ENCODE peak calls at places on chromosome 22, in seven cellular contexts. Z, C, D, N, E, U and P are unnamed samples.
A peak's percentile ranks its signal among the peaks of the same experiment; 100 is the strongest.

GRCh38 chr22:40721266-40721665 is 42.0 kb downstream of the MCHR1 start:
- DNase-seq in C (no peak), Z (no peak), E (no peak), U (no peak), N (no peak), D (peak; percentile 7), P (no peak)

GRCh38 chr22:49866134-49866533 is 12.5 kb downstream of the ZBED4 start:
- DNase-seq in Z (no peak), U (no peak), C (no peak), D (no peak), E (no peak), N (no peak), P (no peak)

GRCh38 chr22:20582171-20582511 is 74.7 kb downstream of the MED15 start:
- DNase-seq in Z (no peak), E (no peak), C (no peak), U (no peak), D (no peak), N (no peak), P (no peak)

GRCh38 chr22:26689553-26690301 is 32.3 kb downstream of the MIAT start:
- DNase-seq in N (no peak), U (no peak), Z (no peak), D (no peak), C (no peak), E (no peak), P (no peak)

GRCh38 chr22:41177040-41177625 is 28.0 kb upstream of the L3MBTL2 start:
- DNase-seq in N (no peak), E (no peak), D (no peak), Z (no peak), C (no peak), U (no peak), P (no peak)

GRCh38 chr22:33882991-33883390 is 37.3 kb downstream of the LARGE1 start:
- DNase-seq in C (no peak), Z (no peak), N (no peak), D (no peak), U (no peak), E (no peak), P (no peak)

GRCh38 chr22:37157516-37158289 is 8.0 kb upstream of the IL2RB start:
- DNase-seq in Z (no peak), E (no peak), C (no peak), N (no peak), D (no peak), U (no peak), P (no peak)

GRCh38 chr22:24926849-24927579 is 19.5 kb downstream of the LHFPL7 start:
- DNase-seq in E (no peak), C (no peak), D (no peak), Z (no peak), N (no peak), U (no peak), P (no peak)

GRCh38 chr22:26479792-26480610 is 3.6 kb downstream of the HPS4 start:
- DNase-seq in E (no peak), U (no peak), D (no peak), Z (no peak), N (peak; percentile 30), C (no peak), P (no peak)

GRCh38 chr22:48483764-48484528 is 1343.7 kb downstream of the BRD1 start:
- DNase-seq in U (no peak), N (no peak), E (no peak), Z (no peak), C (no peak), D (no peak), P (no peak)

GRCh38 chr22:33919591-33920501 is at the start of gene LARGE1:
- DNase-seq in D (no peak), C (peak; percentile 31), E (peak; percentile 67), U (no peak), Z (peak; percentile 81), N (peak; percentile 47), P (peak; percentile 56)

GRCh38 chr22:43155789-43156188 is 4.4 kb downstream of the TSPO start:
- DNase-seq in U (no peak), D (no peak), E (no peak), N (no peak), C (no peak), Z (peak; percentile 22), P (no peak)

GRCh38 chr22:21975273-21975672 is 7.3 kb downstream of the TOP3B start:
- DNase-seq in U (no peak), E (no peak), D (no peak), N (no peak), Z (no peak), C (no peak), P (no peak)

GRCh38 chr22:26766510-26767350 is 109.3 kb downstream of the MIAT start:
- DNase-seq in C (no peak), E (no peak), N (no peak), U (no peak), D (no peak), Z (no peak), P (no peak)

GRCh38 chr22:43789452-43789851 is 22.7 kb downstream of the EFCAB6 start:
- DNase-seq in E (peak; percentile 29), D (peak; percentile 82), N (no peak), C (peak; percentile 55), Z (peak; percentile 96), U (no peak), P (peak; percentile 50)

GRCh38 chr22:21937041-21937820 is 15.4 kb downstream of the PPM1F start:
- DNase-seq in E (peak; percentile 32), D (no peak), C (no peak), U (no peak), Z (peak; percentile 32), N (peak; percentile 40), P (no peak)

DNA sequence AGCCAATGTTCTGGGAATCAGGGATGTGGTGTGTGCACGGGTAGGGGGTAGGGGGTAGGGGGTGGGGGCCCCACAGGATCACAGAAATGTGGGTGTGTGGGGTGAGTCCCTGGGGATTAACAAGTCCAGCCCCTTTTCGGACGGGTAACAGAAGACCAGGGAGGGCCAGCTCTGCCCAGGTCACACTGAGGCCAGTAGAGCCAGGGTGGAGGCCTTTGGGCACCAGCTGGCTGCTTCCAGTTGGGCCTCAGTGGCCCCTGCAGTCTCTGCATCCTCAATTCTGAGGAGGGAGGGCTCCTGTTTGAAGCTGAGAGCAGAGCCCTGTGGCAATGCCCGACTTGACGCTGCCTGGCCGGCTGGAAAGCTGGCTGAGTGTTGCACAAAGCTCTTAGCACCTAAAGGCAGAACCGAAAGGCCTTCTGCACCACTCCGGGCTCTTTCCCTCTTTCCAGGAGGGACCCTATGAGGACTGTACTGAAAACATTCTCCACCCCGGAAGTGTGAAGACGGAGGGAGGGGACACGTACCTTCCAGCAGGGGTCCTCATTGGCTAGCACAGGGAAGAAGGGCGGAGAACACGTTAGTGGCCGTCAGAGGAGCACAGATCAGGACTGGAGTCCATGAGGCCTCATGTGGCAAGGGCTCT is 120.4 kb downstream of the PHF21B start:
- DNase-seq in N (no peak), E (no peak), Z (no peak), C (no peak), U (no peak), D (no peak), P (no peak)
- H3K4me3 ChIP-seq in N (no peak overlapping the region), E (no peak overlapping the region), Z (no peak overlapping the region), C (no peak overlapping the region), U (no peak overlapping the region), D (no peak overlapping the region), P (no peak overlapping the region)

GRCh38 chr22:23564276-23564675 is 15.8 kb downstream of the IGLL1 start:
- DNase-seq in C (no peak), D (no peak), E (no peak), N (no peak), Z (no peak), U (no peak), P (no peak)

GRCh38 chr22:23563111-23563510 is 17.0 kb downstream of the IGLL1 start:
- DNase-seq in N (no peak), U (no peak), D (no peak), E (no peak), Z (no peak), C (no peak), P (no peak)

GRCh38 chr22:23566716-23567475 is 13.2 kb downstream of the IGLL1 start:
- DNase-seq in D (no peak), U (no peak), Z (no peak), C (no peak), N (no peak), E (no peak), P (no peak)

GRCh38 chr22:23565288-23565941 is 14.7 kb downstream of the IGLL1 start:
- DNase-seq in N (peak; percentile 28), U (no peak), D (no peak), E (peak; percentile 27), C (no peak), Z (peak; percentile 9), P (no peak)

DNA sequence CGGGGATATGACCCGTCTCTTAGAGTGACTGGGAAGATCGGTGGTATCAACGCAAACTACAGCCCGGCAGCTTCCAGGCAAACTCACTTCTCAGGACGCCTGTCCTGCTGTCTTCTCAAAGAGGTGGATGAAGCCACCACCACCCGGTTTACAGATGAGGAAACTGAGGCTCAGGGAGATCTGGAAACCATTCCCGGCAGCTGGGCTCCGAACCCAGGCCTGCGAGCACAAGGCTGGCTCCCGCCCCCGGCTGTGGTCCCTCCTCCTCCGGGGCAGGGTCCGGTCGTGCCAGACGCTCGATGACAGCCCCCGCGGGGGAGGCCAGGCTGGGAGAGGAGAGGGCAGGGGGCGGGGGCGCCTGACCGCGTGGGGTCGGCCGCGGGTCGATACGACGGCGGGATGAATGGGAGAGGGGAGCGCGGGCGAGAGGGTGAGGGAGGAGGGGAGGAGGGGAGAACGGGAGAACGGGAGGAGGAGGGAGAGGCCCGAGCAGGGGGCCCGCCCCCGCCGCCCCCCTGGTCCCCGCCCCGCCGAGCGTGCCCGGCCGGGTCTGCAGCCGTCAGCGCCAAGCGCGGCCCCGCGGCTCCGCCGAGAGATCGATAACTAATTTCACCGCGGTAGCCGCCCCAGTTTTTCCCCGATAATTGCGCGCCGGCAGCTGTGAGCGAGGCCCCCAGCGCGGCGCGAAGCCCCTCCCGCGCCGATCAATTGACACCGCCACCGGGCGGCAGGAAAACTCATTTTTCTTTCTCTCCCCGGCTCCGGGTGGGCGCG is 14.0 kb downstream of the IGLL1 start:
- DNase-seq in C (no peak), D (no peak), N (no peak), Z (peak; percentile 30), E (no peak), U (no peak), P (no peak)
- H3K4me3 ChIP-seq in C (peak overlapping the region; percentile 37), D (peak overlapping the region; percentile 39), N (peak overlapping the region; percentile 27), Z (peak overlapping the region; percentile 23), E (peak overlapping the region; percentile 32), U (peak overlapping the region; percentile 48), P (peak overlapping the region; percentile 6)

GRCh38 chr22:46612904-46613605 is 7.1 kb upstream of the GRAMD4 start:
- DNase-seq in E (peak; percentile 69), U (no peak), N (peak; percentile 69), C (no peak), D (no peak), Z (no peak), P (no peak)
- H3K4me3 ChIP-seq in E (no peak overlapping the region), U (peak overlapping the region; percentile 24), N (no peak overlapping the region), C (peak overlapping the region; percentile 35), D (no peak overlapping the region), Z (no peak overlapping the region), P (no peak overlapping the region)

GRCh38 chr22:32204856-32205722 is at the start of gene RFPL2:
- DNase-seq in U (no peak), Z (no peak), D (no peak), N (no peak), E (peak; percentile 32), C (no peak), P (peak; percentile 89)
- H3K4me3 ChIP-seq in U (no peak within 1 kb of the TSS), Z (no peak within 1 kb of the TSS), D (peak within 1 kb of the TSS; percentile 10), N (no peak within 1 kb of the TSS), E (no peak within 1 kb of the TSS), C (peak within 1 kb of the TSS; percentile 40), P (peak within 1 kb of the TSS; percentile 26)

GRCh38 chr22:17118342-17118741 is 2.8 kb downstream of the TMEM121B start:
- DNase-seq in E (no peak), N (no peak), Z (no peak), C (no peak), D (no peak), U (no peak), P (no peak)
- H3K4me3 ChIP-seq in E (no peak overlapping the region), N (no peak overlapping the region), Z (no peak overlapping the region), C (no peak overlapping the region), D (no peak overlapping the region), U (no peak overlapping the region), P (no peak overlapping the region)

GRCh38 chr22:39153220-39153860 is 860 bp upstream of the CBX7 start:
- DNase-seq in N (no peak), D (no peak), U (no peak), C (no peak), E (no peak), Z (no peak), P (no peak)
- H3K4me3 ChIP-seq in N (peak overlapping the region; percentile 46), D (peak overlapping the region; percentile 57), U (peak overlapping the region; percentile 89), C (peak overlapping the region; percentile 92), E (peak overlapping the region; percentile 78), Z (peak overlapping the region; percentile 84), P (peak overlapping the region; percentile 66)